ENCODE peak calls at places on chromosome 9, in nine cellular contexts. N is amygdala; I is HT1080; K is SW 1271; T is skeletal muscle cell; W is nucleus accumbens; S is activated CD4-positive, alpha-beta T cell treated with anti-CD3 and anti-CD28 coated beads, Interleukin-2, amount 50 U/mL, for 24 hours; A is ureter; Z is NCI-H774. X is an unnamed sample.

GRCh38 chr9:22649384-22649783 is 202.8 kb downstream of the DMRTA1 start:
- DNase-seq in N (no peak), I (no peak), K (no peak), T (peak), W (no peak), S (no peak), A (no peak), Z (no peak), X (no peak)

GRCh38 chr9:87479801-87480201 is 17.9 kb upstream of the DAPK1 start:
- DNase-seq in N (no peak), I (peak), K (no peak), T (no peak), W (no peak), S (no peak), A (no peak), Z (no peak), X (no peak)

GRCh38 chr9:121317737-121318630 is 50.0 kb downstream of the GSN start:
- DNase-seq in N (peak), I (no peak), K (no peak), T (no peak), W (no peak), S (no peak), A (peak), Z (no peak), X (no peak)

GRCh38 chr9:70263421-70263820 is 4.6 kb downstream of the SMC5 start:
- DNase-seq in N (no peak), I (peak), K (no peak), T (no peak), W (no peak), S (no peak), A (no peak), Z (no peak), X (no peak)

GRCh38 chr9:127144670-127145458 is 22.4 kb upstream of the ANGPTL2 start:
- DNase-seq in N (no peak), I (no peak), K (no peak), T (no peak), W (no peak), S (no peak), A (peak), Z (peak), X (no peak)

GRCh38 chr9:29939559-29939958 is 2366.3 kb upstream of the C9orf72 start:
- DNase-seq in N (no peak), I (no peak), K (no peak), T (no peak), W (no peak), S (no peak), A (no peak), Z (no peak), X (no peak)

GRCh38 chr9:96491079-96491879 is 41.3 kb downstream of the HABP4 start:
- DNase-seq in N (no peak), I (no peak), K (no peak), T (no peak), W (no peak), S (no peak), A (no peak), Z (no peak), X (no peak)

GRCh38 chr9:115234094-115234493 is 116.1 kb upstream of the TNC start:
- DNase-seq in N (no peak), I (peak), K (no peak), T (peak), W (no peak), S (no peak), A (no peak), Z (no peak), X (no peak)

GRCh38 chr9:117739620-117740347 is 35.6 kb downstream of the TLR4 start:
- DNase-seq in N (no peak), I (no peak), K (no peak), T (no peak), W (no peak), S (no peak), A (no peak), Z (no peak), X (no peak)

GRCh38 chr9:112041536-112042243 is 133.4 kb downstream of the SUSD1 start:
- DNase-seq in N (no peak), I (peak), K (peak), T (peak), W (no peak), S (no peak), A (no peak), Z (no peak), X (peak)

GRCh38 chr9:95736370-95736769 is 139.1 kb upstream of the ERCC6L2 start:
- DNase-seq in N (no peak), I (no peak), K (no peak), T (no peak), W (no peak), S (no peak), A (no peak), Z (no peak), X (no peak)

GRCh38 chr9:113375057-113376023 is 1.4 kb downstream of the HDHD3 start:
- DNase-seq in N (no peak), I (no peak), K (no peak), T (no peak), W (no peak), S (no peak), A (no peak), Z (no peak), X (no peak)

GRCh38 chr9:23162789-23163188 is 663.3 kb downstream of the ELAVL2 start:
- DNase-seq in N (no peak), I (no peak), K (no peak), T (no peak), W (no peak), S (no peak), A (no peak), Z (no peak), X (no peak)

GRCh38 chr9:105438136-105438839 is 9.5 kb upstream of the FSD1L start:
- DNase-seq in N (no peak), I (no peak), K (no peak), T (peak), W (no peak), S (no peak), A (no peak), Z (no peak), X (no peak)

GRCh38 chr9:79695531-79696218 is 123.9 kb downstream of the TLE4 start:
- DNase-seq in N (no peak), I (no peak), K (no peak), T (no peak), W (no peak), S (no peak), A (no peak), Z (no peak), X (no peak)

GRCh38 chr9:130305381-130305780 is 39.8 kb downstream of the HMCN2 start:
- DNase-seq in N (no peak), I (no peak), K (no peak), T (no peak), W (no peak), S (no peak), A (no peak), Z (no peak), X (no peak)

GRCh38 chr9:3876553-3876952 is 350.8 kb upstream of the RFX3 start:
- DNase-seq in N (no peak), I (no peak), K (no peak), T (no peak), W (no peak), S (no peak), A (no peak), Z (no peak), X (no peak)

GRCh38 chr9:92564479-92564878 is 28.7 kb upstream of the ECM2 start:
- DNase-seq in N (no peak), I (peak), K (no peak), T (peak), W (no peak), S (no peak), A (no peak), Z (no peak), X (no peak)

GRCh38 chr9:84955971-84956370 is 286.4 kb downstream of the NTRK2 start:
- DNase-seq in N (no peak), I (no peak), K (no peak), T (no peak), W (no peak), S (no peak), A (no peak), Z (no peak), X (no peak)

GRCh38 chr9:134892820-134893420 is 12.3 kb downstream of the FCN2 start:
- DNase-seq in N (no peak), I (no peak), K (no peak), T (no peak), W (no peak), S (no peak), A (no peak), Z (no peak), X (no peak)

GRCh38 chr9:134336174-134336705 is 10.0 kb downstream of the RXRA start:
- DNase-seq in N (no peak), I (no peak), K (no peak), T (no peak), W (no peak), S (no peak), A (no peak), Z (no peak), X (no peak)

GRCh38 chr9:116267021-116267420 is 113.4 kb downstream of the PAPPA start:
- DNase-seq in N (no peak), I (peak), K (no peak), T (no peak), W (no peak), S (no peak), A (no peak), Z (no peak), X (no peak)

GRCh38 chr9:123406691-123407536 is 50.9 kb downstream of the CRB2 start:
- DNase-seq in N (peak), I (no peak), K (no peak), T (no peak), W (no peak), S (no peak), A (no peak), Z (peak), X (no peak)

GRCh38 chr9:135978650-135979461 is 17.7 kb upstream of the UBAC1 start:
- DNase-seq in N (peak), I (no peak), K (no peak), T (no peak), W (peak), S (no peak), A (no peak), Z (no peak), X (no peak)

GRCh38 chr9:27528278-27528885 is 1.2 kb downstream of the MOB3B start:
- DNase-seq in N (peak), I (no peak), K (no peak), T (no peak), W (peak), S (no peak), A (peak), Z (no peak), X (peak)

GRCh38 chr9:101601904-101602765 is 7.4 kb upstream of the PPP3R2 start:
- DNase-seq in N (no peak), I (peak), K (no peak), T (no peak), W (no peak), S (no peak), A (no peak), Z (peak), X (no peak)

GRCh38 chr9:124228516-124228915 is 29.2 kb upstream of the NEK6 start:
- DNase-seq in N (no peak), I (no peak), K (no peak), T (no peak), W (no peak), S (no peak), A (no peak), Z (no peak), X (no peak)

GRCh38 chr9:95507456-95508241 is 9.1 kb downstream of the PTCH1 start:
- DNase-seq in N (peak), I (peak), K (peak), T (peak), W (peak), S (no peak), A (no peak), Z (no peak), X (no peak)

GRCh38 chr9:121277518-121278275 is 9.7 kb downstream of the GSN start:
- DNase-seq in N (no peak), I (no peak), K (no peak), T (peak), W (no peak), S (no peak), A (no peak), Z (no peak), X (no peak)

GRCh38 chr9:123111977-123112869 is 78.8 kb downstream of the GPR21 start:
- DNase-seq in N (peak), I (no peak), K (no peak), T (no peak), W (no peak), S (no peak), A (peak), Z (no peak), X (no peak)

GRCh38 chr9:136858844-136859757 is 7.0 kb downstream of the MAMDC4 start:
- DNase-seq in N (peak), I (no peak), K (no peak), T (no peak), W (peak), S (no peak), A (no peak), Z (no peak), X (peak)

GRCh38 chr9:134537891-134538520 is 103.6 kb upstream of the COL5A1 start:
- DNase-seq in N (no peak), I (no peak), K (no peak), T (no peak), W (no peak), S (no peak), A (no peak), Z (no peak), X (no peak)

GRCh38 chr9:133762488-133763271 is 24.5 kb upstream of the SARDH start:
- DNase-seq in N (no peak), I (no peak), K (no peak), T (no peak), W (no peak), S (no peak), A (peak), Z (no peak), X (peak)

GRCh38 chr9:130171226-130172148 is 717 bp upstream of the NCS1 start:
- DNase-seq in N (no peak), I (no peak), K (no peak), T (no peak), W (no peak), S (no peak), A (no peak), Z (no peak), X (no peak)

GRCh38 chr9:83231039-83231438 is 168.1 kb upstream of the RASEF start:
- DNase-seq in N (no peak), I (peak), K (no peak), T (no peak), W (no peak), S (no peak), A (no peak), Z (no peak), X (no peak)

X was measured in H1.